ENCODE peak calls at places on chromosomes 4 and X, in seven cellular contexts. F is activated T-helper 9 cell treated with anti-CD3 and anti-CD28 coated beads, Interleukin-2, amount 50 U/mL, for 16 hours; B is fibroblast of lung; Y is activated gamma-delta T cell treated with anti-CD3 and anti-CD28 coated beads, Interleukin-2, amount 50 U/mL, for 16 hours; K is T-helper 9 cell; W is foreskin melanocyte; C is kidney glomerular epithelial cell. Q is an unnamed sample.
A peak's percentile ranks its signal among the peaks of the same experiment; 100 is the strongest.

GRCh38 chr4:158856852-158857251 is 88.0 kb downstream of the FNIP2 start:
- DNase-seq in F (no peak), B (peak; percentile 77), Y (no peak), K (no peak), W (no peak), C (peak; percentile 54), Q (peak; percentile 38)

GRCh38 chrX:21974011-21974385 is 33.5 kb downstream of the SMS start:
- DNase-seq in F (no peak), B (no peak), Y (no peak), K (no peak), W (no peak), C (no peak), Q (no peak)

GRCh38 chr4:8652181-8653078 is 59.9 kb downstream of the CPZ start:
- DNase-seq in F (no peak), B (no peak), Y (no peak), K (no peak), W (no peak), C (no peak), Q (no peak)

GRCh38 chr4:3362431-3363287 is 69.8 kb downstream of the RGS12 start:
- DNase-seq in F (no peak), B (no peak), Y (no peak), K (no peak), W (no peak), C (no peak), Q (no peak)

GRCh38 chr4:80434238-80434637 is 98.7 kb downstream of the CFAP299 start:
- DNase-seq in F (no peak), B (peak; percentile 20), Y (no peak), K (no peak), W (no peak), C (no peak), Q (no peak)

GRCh38 chrX:2451456-2452316 is 49.1 kb downstream of the DHRSX start:
- DNase-seq in F (no peak), B (peak; percentile 56), Y (no peak), K (no peak), W (no peak), C (no peak), Q (peak; percentile 7)

GRCh38 chr4:87497141-87497540 is 32.0 kb downstream of the SPARCL1 start:
- DNase-seq in F (no peak), B (no peak), Y (no peak), K (no peak), W (no peak), C (no peak), Q (peak; percentile 52)

GRCh38 chr4:8581094-8581861 is 1.1 kb downstream of the GPR78 start:
- DNase-seq in F (no peak), B (no peak), Y (no peak), K (no peak), W (no peak), C (no peak), Q (no peak)

GRCh38 chr4:186058253-186058979 is 10.5 kb upstream of the TLR3 start:
- DNase-seq in F (no peak), B (no peak), Y (no peak), K (no peak), W (no peak), C (no peak), Q (no peak)